ENCODE peak calls at places on chromosome 12, in five cellular contexts. One of them, this sample, is unnamed.

GRCh38 chr12:63955831-63956685 is 111.6 kb downstream of the SRGAP1 start:
- DNase-seq in activated CD8-positive, alpha-beta memory T cell treated with anti-CD3 and anti-CD28 coated beads, Interleukin-2, amount 50 U/mL, for 48 hours: no peak
- DNase-seq in choroid plexus epithelial cell: peak
- DNase-seq in HepG2: no peak
- DNase-seq in cerebellar cortex: no peak
- DNase-seq in this sample: peak

GRCh38 chr12:87136330-87136976 is 880.3 kb upstream of the MGAT4C start:
- DNase-seq in cerebellar cortex: no peak
- DNase-seq in activated CD8-positive, alpha-beta memory T cell treated with anti-CD3 and anti-CD28 coated beads, Interleukin-2, amount 50 U/mL, for 48 hours: no peak
- DNase-seq in HepG2: no peak
- DNase-seq in choroid plexus epithelial cell: peak
- DNase-seq in this sample: no peak

GRCh38 chr12:30963709-30964564 is 37.4 kb downstream of the TSPAN11 start:
- DNase-seq in HepG2: no peak
- DNase-seq in activated CD8-positive, alpha-beta memory T cell treated with anti-CD3 and anti-CD28 coated beads, Interleukin-2, amount 50 U/mL, for 48 hours: no peak
- DNase-seq in cerebellar cortex: no peak
- DNase-seq in choroid plexus epithelial cell: no peak
- DNase-seq in this sample: no peak

GRCh38 chr12:131990980-131991305 is 41.2 kb downstream of the EP400 start:
- DNase-seq in cerebellar cortex: no peak
- DNase-seq in activated CD8-positive, alpha-beta memory T cell treated with anti-CD3 and anti-CD28 coated beads, Interleukin-2, amount 50 U/mL, for 48 hours: peak
- DNase-seq in choroid plexus epithelial cell: no peak
- DNase-seq in HepG2: no peak
- DNase-seq in this sample: no peak

GRCh38 chr12:76259660-76260389 is 88.4 kb downstream of the BBS10 start:
- DNase-seq in activated CD8-positive, alpha-beta memory T cell treated with anti-CD3 and anti-CD28 coated beads, Interleukin-2, amount 50 U/mL, for 48 hours: no peak
- DNase-seq in choroid plexus epithelial cell: peak
- DNase-seq in cerebellar cortex: no peak
- DNase-seq in HepG2: no peak
- DNase-seq in this sample: peak

GRCh38 chr12:12405882-12406281 is 49.0 kb downstream of the BORCS5 start:
- DNase-seq in activated CD8-positive, alpha-beta memory T cell treated with anti-CD3 and anti-CD28 coated beads, Interleukin-2, amount 50 U/mL, for 48 hours: no peak
- DNase-seq in cerebellar cortex: peak
- DNase-seq in HepG2: peak
- DNase-seq in choroid plexus epithelial cell: no peak
- DNase-seq in this sample: no peak

GRCh38 chr12:116336542-116337065 is 59.1 kb upstream of the MED13L start:
- DNase-seq in HepG2: no peak
- DNase-seq in cerebellar cortex: no peak
- DNase-seq in choroid plexus epithelial cell: peak
- DNase-seq in activated CD8-positive, alpha-beta memory T cell treated with anti-CD3 and anti-CD28 coated beads, Interleukin-2, amount 50 U/mL, for 48 hours: no peak
- DNase-seq in this sample: no peak

GRCh38 chr12:110079477-110080400 is 31.4 kb upstream of the C12orf76 start:
- DNase-seq in cerebellar cortex: no peak
- DNase-seq in HepG2: peak
- DNase-seq in choroid plexus epithelial cell: peak
- DNase-seq in activated CD8-positive, alpha-beta memory T cell treated with anti-CD3 and anti-CD28 coated beads, Interleukin-2, amount 50 U/mL, for 48 hours: peak
- DNase-seq in this sample: no peak

GRCh38 chr12:66074561-66074960 is 56.0 kb downstream of the LLPH start:
- DNase-seq in choroid plexus epithelial cell: peak
- DNase-seq in HepG2: peak
- DNase-seq in activated CD8-positive, alpha-beta memory T cell treated with anti-CD3 and anti-CD28 coated beads, Interleukin-2, amount 50 U/mL, for 48 hours: no peak
- DNase-seq in cerebellar cortex: no peak
- DNase-seq in this sample: peak

GRCh38 chr12:106741247-106741646 is 33.2 kb upstream of the RIC8B start:
- DNase-seq in choroid plexus epithelial cell: no peak
- DNase-seq in HepG2: no peak
- DNase-seq in activated CD8-positive, alpha-beta memory T cell treated with anti-CD3 and anti-CD28 coated beads, Interleukin-2, amount 50 U/mL, for 48 hours: no peak
- DNase-seq in cerebellar cortex: no peak
- DNase-seq in this sample: no peak

GRCh38 chr12:22656376-22656775 is 31.4 kb downstream of the ETNK1 start:
- DNase-seq in cerebellar cortex: no peak
- DNase-seq in HepG2: no peak
- DNase-seq in choroid plexus epithelial cell: no peak
- DNase-seq in activated CD8-positive, alpha-beta memory T cell treated with anti-CD3 and anti-CD28 coated beads, Interleukin-2, amount 50 U/mL, for 48 hours: no peak
- DNase-seq in this sample: no peak

GRCh38 chr12:76790564-76791552 is 26.9 kb downstream of the ZDHHC17 start:
- DNase-seq in choroid plexus epithelial cell: peak
- DNase-seq in cerebellar cortex: peak
- DNase-seq in HepG2: peak
- DNase-seq in activated CD8-positive, alpha-beta memory T cell treated with anti-CD3 and anti-CD28 coated beads, Interleukin-2, amount 50 U/mL, for 48 hours: no peak
- DNase-seq in this sample: no peak

GRCh38 chr12:131565256-131566005 is 145.5 kb upstream of the SFSWAP start:
- DNase-seq in cerebellar cortex: no peak
- DNase-seq in activated CD8-positive, alpha-beta memory T cell treated with anti-CD3 and anti-CD28 coated beads, Interleukin-2, amount 50 U/mL, for 48 hours: no peak
- DNase-seq in HepG2: no peak
- DNase-seq in choroid plexus epithelial cell: no peak
- DNase-seq in this sample: no peak

GRCh38 chr12:8081921-8082577 is at the start of gene NECAP1:
- DNase-seq in cerebellar cortex: peak
- DNase-seq in HepG2: peak
- DNase-seq in activated CD8-positive, alpha-beta memory T cell treated with anti-CD3 and anti-CD28 coated beads, Interleukin-2, amount 50 U/mL, for 48 hours: peak
- DNase-seq in choroid plexus epithelial cell: peak
- DNase-seq in this sample: peak

GRCh38 chr12:94080684-94081009 is 67.7 kb upstream of the PLXNC1 start:
- DNase-seq in cerebellar cortex: no peak
- DNase-seq in choroid plexus epithelial cell: no peak
- DNase-seq in activated CD8-positive, alpha-beta memory T cell treated with anti-CD3 and anti-CD28 coated beads, Interleukin-2, amount 50 U/mL, for 48 hours: no peak
- DNase-seq in HepG2: peak
- DNase-seq in this sample: no peak

GRCh38 chr12:111546171-111546570 is 52.9 kb downstream of the ATXN2 start:
- DNase-seq in cerebellar cortex: no peak
- DNase-seq in activated CD8-positive, alpha-beta memory T cell treated with anti-CD3 and anti-CD28 coated beads, Interleukin-2, amount 50 U/mL, for 48 hours: no peak
- DNase-seq in choroid plexus epithelial cell: no peak
- DNase-seq in HepG2: no peak
- DNase-seq in this sample: no peak

GRCh38 chr12:131084341-131085011 is 130.8 kb downstream of the ADGRD1 start:
- DNase-seq in HepG2: no peak
- DNase-seq in choroid plexus epithelial cell: no peak
- DNase-seq in activated CD8-positive, alpha-beta memory T cell treated with anti-CD3 and anti-CD28 coated beads, Interleukin-2, amount 50 U/mL, for 48 hours: peak
- DNase-seq in cerebellar cortex: no peak
- DNase-seq in this sample: no peak

GRCh38 chr12:105377077-105377476 is 46.6 kb downstream of the C12orf75 start:
- DNase-seq in choroid plexus epithelial cell: no peak
- DNase-seq in HepG2: no peak
- DNase-seq in activated CD8-positive, alpha-beta memory T cell treated with anti-CD3 and anti-CD28 coated beads, Interleukin-2, amount 50 U/mL, for 48 hours: no peak
- DNase-seq in cerebellar cortex: no peak
- DNase-seq in this sample: no peak

GRCh38 chr12:52204095-52204930 is 12.5 kb upstream of the KRT80 start:
- DNase-seq in cerebellar cortex: no peak
- DNase-seq in choroid plexus epithelial cell: no peak
- DNase-seq in HepG2: no peak
- DNase-seq in activated CD8-positive, alpha-beta memory T cell treated with anti-CD3 and anti-CD28 coated beads, Interleukin-2, amount 50 U/mL, for 48 hours: no peak
- DNase-seq in this sample: no peak

GRCh38 chr12:153080-153746 is 60.7 kb downstream of the SLC6A12 start:
- DNase-seq in cerebellar cortex: peak
- DNase-seq in activated CD8-positive, alpha-beta memory T cell treated with anti-CD3 and anti-CD28 coated beads, Interleukin-2, amount 50 U/mL, for 48 hours: peak
- DNase-seq in choroid plexus epithelial cell: peak
- DNase-seq in HepG2: peak
- DNase-seq in this sample: no peak

GRCh38 chr12:68971404-68971803 is 38.4 kb upstream of the CPM start:
- DNase-seq in HepG2: no peak
- DNase-seq in choroid plexus epithelial cell: peak
- DNase-seq in activated CD8-positive, alpha-beta memory T cell treated with anti-CD3 and anti-CD28 coated beads, Interleukin-2, amount 50 U/mL, for 48 hours: no peak
- DNase-seq in cerebellar cortex: no peak
- DNase-seq in this sample: no peak

GRCh38 chr12:12992418-12993175 is 7.5 kb downstream of the HEBP1 start:
- DNase-seq in HepG2: peak
- DNase-seq in choroid plexus epithelial cell: peak
- DNase-seq in cerebellar cortex: no peak
- DNase-seq in activated CD8-positive, alpha-beta memory T cell treated with anti-CD3 and anti-CD28 coated beads, Interleukin-2, amount 50 U/mL, for 48 hours: no peak
- DNase-seq in this sample: peak

GRCh38 chr12:62350554-62350953 is 90.3 kb downstream of the USP15 start:
- DNase-seq in activated CD8-positive, alpha-beta memory T cell treated with anti-CD3 and anti-CD28 coated beads, Interleukin-2, amount 50 U/mL, for 48 hours: no peak
- DNase-seq in HepG2: no peak
- DNase-seq in cerebellar cortex: no peak
- DNase-seq in choroid plexus epithelial cell: no peak
- DNase-seq in this sample: no peak

GRCh38 chr12:79128956-79129355 is 264.4 kb downstream of the SYT1 start:
- DNase-seq in activated CD8-positive, alpha-beta memory T cell treated with anti-CD3 and anti-CD28 coated beads, Interleukin-2, amount 50 U/mL, for 48 hours: no peak
- DNase-seq in cerebellar cortex: no peak
- DNase-seq in choroid plexus epithelial cell: peak
- DNase-seq in HepG2: no peak
- DNase-seq in this sample: peak

GRCh38 chr12:132446535-132447326 is 43.2 kb upstream of the FBRSL1 start:
- DNase-seq in choroid plexus epithelial cell: no peak
- DNase-seq in HepG2: no peak
- DNase-seq in cerebellar cortex: no peak
- DNase-seq in activated CD8-positive, alpha-beta memory T cell treated with anti-CD3 and anti-CD28 coated beads, Interleukin-2, amount 50 U/mL, for 48 hours: no peak
- DNase-seq in this sample: no peak

GRCh38 chr12:49562831-49563230 is 5.1 kb downstream of the MCRS1 start:
- DNase-seq in activated CD8-positive, alpha-beta memory T cell treated with anti-CD3 and anti-CD28 coated beads, Interleukin-2, amount 50 U/mL, for 48 hours: no peak
- DNase-seq in cerebellar cortex: no peak
- DNase-seq in choroid plexus epithelial cell: no peak
- DNase-seq in HepG2: no peak
- DNase-seq in this sample: no peak

GRCh38 chr12:105716621-105717020 is 386.1 kb downstream of the C12orf75 start:
- DNase-seq in HepG2: no peak
- DNase-seq in activated CD8-positive, alpha-beta memory T cell treated with anti-CD3 and anti-CD28 coated beads, Interleukin-2, amount 50 U/mL, for 48 hours: no peak
- DNase-seq in choroid plexus epithelial cell: no peak
- DNase-seq in cerebellar cortex: no peak
- DNase-seq in this sample: no peak

GRCh38 chr12:124509676-124510300 is 57.6 kb downstream of the NCOR2 start:
- DNase-seq in activated CD8-positive, alpha-beta memory T cell treated with anti-CD3 and anti-CD28 coated beads, Interleukin-2, amount 50 U/mL, for 48 hours: no peak
- DNase-seq in choroid plexus epithelial cell: peak
- DNase-seq in HepG2: peak
- DNase-seq in cerebellar cortex: peak
- DNase-seq in this sample: no peak

GRCh38 chr12:48800971-48801370 is 12.1 kb upstream of the ADCY6 start:
- DNase-seq in activated CD8-positive, alpha-beta memory T cell treated with anti-CD3 and anti-CD28 coated beads, Interleukin-2, amount 50 U/mL, for 48 hours: no peak
- DNase-seq in choroid plexus epithelial cell: no peak
- DNase-seq in HepG2: no peak
- DNase-seq in cerebellar cortex: no peak
- DNase-seq in this sample: no peak

GRCh38 chr12:56994231-56994746 is 12.1 kb downstream of the ZBTB39 start:
- DNase-seq in choroid plexus epithelial cell: no peak
- DNase-seq in HepG2: no peak
- DNase-seq in activated CD8-positive, alpha-beta memory T cell treated with anti-CD3 and anti-CD28 coated beads, Interleukin-2, amount 50 U/mL, for 48 hours: no peak
- DNase-seq in cerebellar cortex: no peak
- DNase-seq in this sample: no peak

GRCh38 chr12:96466939-96467751 is 22.2 kb upstream of the CFAP54 start:
- DNase-seq in HepG2: no peak
- DNase-seq in activated CD8-positive, alpha-beta memory T cell treated with anti-CD3 and anti-CD28 coated beads, Interleukin-2, amount 50 U/mL, for 48 hours: no peak
- DNase-seq in choroid plexus epithelial cell: no peak
- DNase-seq in cerebellar cortex: no peak
- DNase-seq in this sample: no peak

GRCh38 chr12:16605666-16606116 is 271 bp downstream of the LMO3 start:
- DNase-seq in choroid plexus epithelial cell: peak
- DNase-seq in HepG2: peak
- DNase-seq in cerebellar cortex: no peak
- DNase-seq in activated CD8-positive, alpha-beta memory T cell treated with anti-CD3 and anti-CD28 coated beads, Interleukin-2, amount 50 U/mL, for 48 hours: no peak
- DNase-seq in this sample: no peak

GRCh38 chr12:58341791-58342190 is 400.4 kb downstream of the ATP23 start:
- DNase-seq in cerebellar cortex: no peak
- DNase-seq in activated CD8-positive, alpha-beta memory T cell treated with anti-CD3 and anti-CD28 coated beads, Interleukin-2, amount 50 U/mL, for 48 hours: no peak
- DNase-seq in choroid plexus epithelial cell: peak
- DNase-seq in HepG2: no peak
- DNase-seq in this sample: peak

GRCh38 chr12:16604853-16605252 is 1.1 kb downstream of the LMO3 start:
- DNase-seq in choroid plexus epithelial cell: no peak
- DNase-seq in HepG2: no peak
- DNase-seq in activated CD8-positive, alpha-beta memory T cell treated with anti-CD3 and anti-CD28 coated beads, Interleukin-2, amount 50 U/mL, for 48 hours: no peak
- DNase-seq in cerebellar cortex: no peak
- DNase-seq in this sample: no peak

GRCh38 chr12:87020071-87020470 is 763.9 kb upstream of the MGAT4C start:
- DNase-seq in activated CD8-positive, alpha-beta memory T cell treated with anti-CD3 and anti-CD28 coated beads, Interleukin-2, amount 50 U/mL, for 48 hours: no peak
- DNase-seq in cerebellar cortex: no peak
- DNase-seq in HepG2: no peak
- DNase-seq in choroid plexus epithelial cell: no peak
- DNase-seq in this sample: no peak

GRCh38 chr12:12207746-12208145 is 59.1 kb downstream of the LRP6 start:
- DNase-seq in activated CD8-positive, alpha-beta memory T cell treated with anti-CD3 and anti-CD28 coated beads, Interleukin-2, amount 50 U/mL, for 48 hours: no peak
- DNase-seq in HepG2: no peak
- DNase-seq in choroid plexus epithelial cell: no peak
- DNase-seq in cerebellar cortex: no peak
- DNase-seq in this sample: no peak

GRCh38 chr12:69987453-69988102 is 162.6 kb downstream of the MYRFL start:
- DNase-seq in HepG2: peak
- DNase-seq in choroid plexus epithelial cell: peak
- DNase-seq in cerebellar cortex: no peak
- DNase-seq in activated CD8-positive, alpha-beta memory T cell treated with anti-CD3 and anti-CD28 coated beads, Interleukin-2, amount 50 U/mL, for 48 hours: no peak
- DNase-seq in this sample: peak

GRCh38 chr12:96889273-96889933 is 17.7 kb upstream of the NEDD1 start:
- DNase-seq in activated CD8-positive, alpha-beta memory T cell treated with anti-CD3 and anti-CD28 coated beads, Interleukin-2, amount 50 U/mL, for 48 hours: no peak
- DNase-seq in choroid plexus epithelial cell: peak
- DNase-seq in HepG2: no peak
- DNase-seq in cerebellar cortex: no peak
- DNase-seq in this sample: peak

This sample was measured in non-pigmented ciliary epithelial cell.